ENCODE peak calls at places on chromosomes 16 and 17, in five cellular contexts. J, H, O, N and D are unnamed samples.

GRCh38 chr17:10776372-10776771 is 27.5 kb downstream of the TMEM238L start:
- DNase-seq in H (no peak), J (no peak), O (no peak), N (no peak), D (no peak)

GRCh38 chr17:72353502-72353901 is 232.7 kb downstream of the SOX9 start:
- DNase-seq in H (peak; percentile 73), N (no peak), J (no peak), O (no peak), D (no peak)

GRCh38 chr17:31902693-31903092 is 1.2 kb upstream of the UTP6 start:
- DNase-seq in H (no peak), O (no peak), J (no peak), N (no peak), D (no peak)

GRCh38 chr16:13070268-13070667 is 168.9 kb downstream of the SHISA9 start:
- DNase-seq in O (no peak), H (no peak), J (no peak), N (no peak), D (no peak)

GRCh38 chr16:27364493-27365141 is 37.4 kb upstream of the IL21R start:
- DNase-seq in H (no peak), N (no peak), J (no peak), O (no peak), D (peak; percentile 63)

GRCh38 chr17:69724236-69724635 is 309.7 kb downstream of the MAP2K6 start:
- DNase-seq in J (no peak), N (no peak), O (no peak), H (no peak), D (no peak)

GRCh38 chr16:19396555-19397011 is 21.1 kb upstream of the TMC5 start:
- DNase-seq in N (no peak), H (no peak), J (no peak), O (peak; percentile 52), D (peak; percentile 90)

GRCh38 chr17:66784621-66785364 is 50.1 kb upstream of the CACNG5 start:
- DNase-seq in H (no peak), N (no peak), O (no peak), J (no peak), D (no peak)

GRCh38 chr17:57666198-57666870 is 78.8 kb downstream of the CCDC182 start:
- DNase-seq in J (no peak), H (no peak), N (no peak), O (no peak), D (no peak)

GRCh38 chr17:68172461-68172954 is 75.3 kb upstream of the AMZ2 start:
- DNase-seq in H (peak; percentile 17), J (peak; percentile 66), O (peak; percentile 72), N (peak; percentile 75), D (no peak)

GRCh38 chr17:40345161-40346034 is 19.1 kb downstream of the GJD3 start:
- DNase-seq in J (peak; percentile 81), N (peak; percentile 76), O (peak; percentile 82), H (peak; percentile 63), D (no peak)

GRCh38 chr16:86874141-86874540 is 295.8 kb downstream of the FOXL1 start:
- DNase-seq in H (no peak), J (peak; percentile 20), O (no peak), N (no peak), D (no peak)

GRCh38 chr17:8698142-8699050 is 46.2 kb downstream of the CCDC42 start:
- DNase-seq in O (no peak), N (peak; percentile 75), H (peak; percentile 82), J (peak; percentile 95), D (peak; percentile 81)

GRCh38 chr17:79741401-79741750 is 10.6 kb downstream of the ENPP7 start:
- DNase-seq in O (no peak), J (no peak), N (no peak), H (no peak), D (no peak)

GRCh38 chr17:4739122-4740024 is at the start of the genes CXCL16 and ZMYND15:
- DNase-seq in N (no peak), J (peak; percentile 49), H (peak; percentile 23), O (peak; percentile 81), D (no peak)

GRCh38 chr16:56758432-56758831 is 28.5 kb downstream of the NUP93 start:
- DNase-seq in H (no peak), J (no peak), O (no peak), N (no peak), D (no peak)

GRCh38 chr17:40110457-40110856 is 10.1 kb upstream of the NR1D1 start:
- DNase-seq in O (no peak), H (no peak), N (no peak), J (no peak), D (no peak)

GRCh38 chr17:41705271-41705991 is 6.7 kb upstream of the GAST start:
- DNase-seq in J (peak; percentile 49), H (peak; percentile 64), O (no peak), N (no peak), D (no peak)

GRCh38 chr17:81701288-81702071 is 1.7 kb upstream of the MRPL12 start:
- DNase-seq in N (no peak), O (no peak), J (no peak), H (no peak), D (no peak)

GRCh38 chr17:39146273-39146672 is 5.2 kb downstream of the PLXDC1 start:
- DNase-seq in N (no peak), O (no peak), J (no peak), H (no peak), D (no peak)

GRCh38 chr16:80900593-80900954 is 96.2 kb upstream of the CDYL2 start:
- DNase-seq in N (no peak), J (no peak), H (no peak), O (no peak), D (no peak)

GRCh38 chr16:57984443-57985203 is 13.7 kb upstream of the CNGB1 start:
- DNase-seq in O (peak; percentile 94), H (peak; percentile 44), N (peak; percentile 82), J (peak; percentile 80), D (no peak)

GRCh38 chr16:67949645-67950044 is 5.7 kb upstream of the LCAT start:
- DNase-seq in O (no peak), H (no peak), N (no peak), J (no peak), D (no peak)

GRCh38 chr16:17329412-17329811 is 141.3 kb downstream of the XYLT1 start:
- DNase-seq in O (no peak), H (no peak), J (no peak), N (no peak), D (no peak)

GRCh38 chr17:44522883-44523671 is 19.9 kb upstream of the GPATCH8 start:
- DNase-seq in O (peak; percentile 81), J (peak; percentile 78), H (no peak), N (peak; percentile 67), D (no peak)

GRCh38 chr16:22123146-22123545 is 30.8 kb downstream of the VWA3A start:
- DNase-seq in J (no peak), N (no peak), H (no peak), O (no peak), D (no peak)

GRCh38 chr16:8605554-8605953 is 15.2 kb upstream of the TMEM114 start:
- DNase-seq in H (no peak), N (no peak), O (no peak), J (no peak), D (no peak)

GRCh38 chr16:67029249-67030096 is 524 bp downstream of the CBFB start:
- DNase-seq in J (peak; percentile 68), H (peak; percentile 36), O (peak; percentile 83), N (peak; percentile 76), D (no peak)

GRCh38 chr16:73877148-73877547 is 419.5 kb upstream of the PSMD7 start:
- DNase-seq in H (no peak), O (no peak), J (no peak), N (no peak), D (no peak)

GRCh38 chr17:16044484-16044883 is 44.9 kb downstream of the TTC19 start:
- DNase-seq in H (no peak), J (no peak), N (no peak), O (no peak), D (no peak)

GRCh38 chr16:55506083-55506482 is 2.8 kb upstream of the LPCAT2 start:
- DNase-seq in O (no peak), H (no peak), J (no peak), N (no peak), D (no peak)

GRCh38 chr16:58615280-58615679 is 14.3 kb downstream of the CNOT1 start:
- DNase-seq in J (peak; percentile 28), N (no peak), H (no peak), O (no peak), D (no peak)

GRCh38 chr17:80497726-80498241 is 21.4 kb upstream of the NPTX1 start:
- DNase-seq in N (no peak), J (no peak), O (no peak), H (no peak), D (no peak)

GRCh38 chr16:30619207-30619606 is 9.0 kb upstream of the ZNF689 start:
- DNase-seq in H (no peak), O (no peak), N (no peak), J (peak; percentile 56), D (no peak)

GRCh38 chr17:74736423-74737298 is at the start of gene RAB37:
- DNase-seq in J (peak; percentile 40), O (peak; percentile 75), H (no peak), N (peak; percentile 66), D (no peak)
- H3K4me3 ChIP-seq in J (peak within 1 kb of the TSS; percentile 14), O (peak within 1 kb of the TSS; percentile 55), H (no peak within 1 kb of the TSS), N (peak within 1 kb of the TSS; percentile 47), D (no peak within 1 kb of the TSS)

DNA sequence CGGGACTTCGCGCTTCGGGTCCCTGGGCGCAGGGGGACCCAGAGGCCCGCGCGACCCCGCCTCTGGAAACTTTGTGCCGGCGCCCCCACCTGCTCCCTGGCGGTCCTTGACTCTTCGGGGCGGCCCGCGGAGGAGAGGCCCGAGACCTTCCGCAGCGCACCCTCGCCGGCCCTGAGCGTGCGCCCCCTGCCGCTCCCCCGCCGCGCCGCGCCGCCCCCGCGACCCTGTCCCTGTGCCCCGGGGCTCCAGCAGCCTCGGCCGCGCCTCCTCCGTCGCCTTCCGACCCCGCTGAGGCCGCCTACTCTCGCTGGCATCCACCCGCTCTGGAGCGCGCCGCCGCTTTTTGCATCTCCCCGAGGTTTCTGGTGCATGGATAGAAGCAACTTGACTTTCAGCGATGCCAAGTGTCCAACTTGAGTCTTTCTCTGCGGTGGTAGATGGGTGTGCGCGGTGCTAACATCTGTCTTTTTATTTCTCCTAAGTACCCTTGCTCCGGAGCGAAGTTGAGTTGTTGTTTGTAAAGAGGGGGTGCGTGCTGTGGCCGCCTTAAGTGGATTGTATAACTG is 414 bp downstream of the DUSP14 start:
- DNase-seq in J (peak; percentile 63), N (no peak), H (peak; percentile 42), O (peak; percentile 77), D (no peak)
- TF ChIP-seq CTCF in J (no peak), N (peak; percentile 13), H (no peak), O (peak; percentile 34), D (peak; percentile 39)

GRCh38 chr17:7218166-7218565 is 1.5 kb downstream of the DLG4 start:
- DNase-seq in N (no peak), O (no peak), J (no peak), H (no peak), D (no peak)
- H3K4me3 ChIP-seq in N (peak overlapping the region; percentile 60), O (peak overlapping the region; percentile 49), J (peak overlapping the region; percentile 61), H (no peak overlapping the region), D (no peak overlapping the region)

GRCh38 chr16:24805484-24805883 is 40.3 kb upstream of the SLC5A11 start:
- DNase-seq in N (no peak), H (no peak), J (no peak), O (no peak), D (no peak)

GRCh38 chr16:24801761-24802302 is 43.9 kb upstream of the SLC5A11 start:
- DNase-seq in O (no peak), H (peak; percentile 25), N (no peak), J (peak; percentile 21), D (no peak)

DNA sequence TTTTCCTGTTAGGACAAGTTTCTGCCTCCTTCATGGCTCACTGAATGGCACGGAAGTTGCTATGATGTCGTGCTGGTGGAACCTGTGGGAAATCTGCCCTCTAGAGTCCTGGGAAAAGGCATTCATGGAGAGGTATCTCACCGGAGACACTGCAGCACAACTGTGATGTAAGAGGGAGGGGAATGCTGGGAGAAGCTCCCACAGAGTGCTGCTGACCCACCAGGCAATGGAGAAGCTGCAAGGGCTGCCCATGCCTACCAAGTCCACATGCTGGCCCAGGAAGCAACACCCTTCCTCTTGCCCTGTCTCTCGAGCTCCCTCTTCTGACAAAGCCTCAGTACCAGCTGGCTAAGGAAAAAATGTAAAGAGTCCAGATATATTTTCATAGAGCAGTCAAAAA is 45.2 kb upstream of the SLC5A11 start:
- DNase-seq in H (peak; percentile 22), O (no peak), J (peak; percentile 40), N (no peak), D (no peak)
- TF ChIP-seq CTCF in H (no peak), O (peak; percentile 13), J (peak; percentile 38), N (no peak), D (peak; percentile 69)